ENCODE peak calls at places on chromosome 17, in eight cellular contexts. C, X, Z, V, Q, O, R and F are unnamed samples.

GRCh38 chr17:27559996-27560481 is 70.9 kb upstream of the LGALS9 start:
- DNase-seq in C (peak), X (peak), Z (no peak), V (no peak), Q (no peak), O (no peak), R (no peak), F (no peak)

GRCh38 chr17:21252875-21253645 is at the start of gene NATD1:
- DNase-seq in C (peak), X (peak), Z (peak), V (peak), Q (peak), O (peak), R (peak), F (peak)

GRCh38 chr17:9473716-9474115 is 101.9 kb downstream of the STX8 start:
- DNase-seq in C (peak), X (peak), Z (no peak), V (no peak), Q (no peak), O (no peak), R (no peak), F (no peak)

GRCh38 chr17:76792348-76792747 is 54.4 kb downstream of the MFSD11 start:
- DNase-seq in C (no peak), X (no peak), Z (no peak), V (no peak), Q (no peak), O (no peak), R (no peak), F (no peak)

GRCh38 chr17:16820979-16821543 is 131.0 kb downstream of the CCDC144A start:
- DNase-seq in C (no peak), X (no peak), Z (no peak), V (no peak), Q (no peak), O (no peak), R (no peak), F (peak)

GRCh38 chr17:2347805-2348685 is 10.7 kb downstream of the SGSM2 start:
- DNase-seq in C (peak), X (peak), Z (no peak), V (no peak), Q (no peak), O (no peak), R (peak), F (peak)

GRCh38 chr17:19805006-19805405 is 56.9 kb upstream of the ALDH3A1 start:
- DNase-seq in C (peak), X (no peak), Z (no peak), V (no peak), Q (no peak), O (no peak), R (no peak), F (no peak)

GRCh38 chr17:75454193-75454592 is 2.2 kb upstream of the TMEM94 start:
- DNase-seq in C (no peak), X (no peak), Z (no peak), V (no peak), Q (no peak), O (no peak), R (no peak), F (peak)

GRCh38 chr17:19399750-19400450 is 11.1 kb upstream of the RNF112 start:
- DNase-seq in C (no peak), X (no peak), Z (no peak), V (no peak), Q (no peak), O (no peak), R (no peak), F (no peak)

GRCh38 chr17:32970281-32970680 is 21.4 kb upstream of the SPACA3 start:
- DNase-seq in C (peak), X (no peak), Z (no peak), V (no peak), Q (no peak), O (no peak), R (no peak), F (no peak)

GRCh38 chr17:27489045-27489715 is 32.9 kb downstream of the KSR1 start:
- DNase-seq in C (peak), X (peak), Z (no peak), V (no peak), Q (no peak), O (no peak), R (no peak), F (no peak)

GRCh38 chr17:78935419-78936323 is 10.5 kb upstream of the TIMP2 start:
- DNase-seq in C (peak), X (peak), Z (no peak), V (no peak), Q (no peak), O (no peak), R (no peak), F (no peak)

GRCh38 chr17:77410470-77410869 is 269.7 kb downstream of the SEC14L1 start:
- DNase-seq in C (no peak), X (no peak), Z (no peak), V (no peak), Q (no peak), O (no peak), R (no peak), F (no peak)

GRCh38 chr17:78504156-78504925 is 72.9 kb downstream of the DNAH17 start:
- DNase-seq in C (no peak), X (no peak), Z (no peak), V (no peak), Q (no peak), O (no peak), R (no peak), F (no peak)